ENCODE peak calls at places on chromosomes 11 and 22, in four cellular contexts. One of them, this sample, is unnamed. For H3K9me2 and H3K4me1, the result is how much of the 10 kb centered on the place peaks cover.

GRCh38 chr11:130001491-130002351 is 914 bp downstream of the PRDM10 start:
- DNase-seq in PC-9: peak
- DNase-seq in SK-N-SH: no peak
- DNase-seq in GM23338: peak
- DNase-seq in this sample: peak

GRCh38 chr22:44561139-44561840 is 63.3 kb upstream of the RTL6 start:
- DNase-seq in SK-N-SH: no peak
- DNase-seq in PC-9: no peak
- DNase-seq in GM23338: no peak
- DNase-seq in this sample: no peak

GRCh38 chr11:125305346-125305745 is 140.8 kb downstream of the PKNOX2 start:
- DNase-seq in PC-9: no peak
- DNase-seq in SK-N-SH: no peak
- DNase-seq in GM23338: peak
- DNase-seq in this sample: no peak

GRCh38 chr22:42919199-42919598 is 62.1 kb upstream of the ARFGAP3 start:
- DNase-seq in SK-N-SH: no peak
- DNase-seq in GM23338: no peak
- DNase-seq in PC-9: peak
- DNase-seq in this sample: no peak

GRCh38 chr11:30741039-30741550 is 154.9 kb upstream of the MPPED2 start:
- DNase-seq in SK-N-SH: no peak
- DNase-seq in GM23338: no peak
- DNase-seq in PC-9: no peak
- DNase-seq in this sample: peak

GRCh38 chr11:20493340-20493739 is 105.8 kb downstream of the PRMT3 start:
- DNase-seq in GM23338: no peak
- DNase-seq in PC-9: no peak
- DNase-seq in SK-N-SH: no peak
- DNase-seq in this sample: no peak

GRCh38 chr11:64713031-64713780 is 9.8 kb downstream of the NRXN2 start:
- DNase-seq in SK-N-SH: no peak
- DNase-seq in GM23338: peak
- DNase-seq in PC-9: no peak
- DNase-seq in this sample: peak

GRCh38 chr11:119726150-119726553 is 2.8 kb downstream of the NECTIN1 start:
- DNase-seq in PC-9: no peak
- DNase-seq in GM23338: no peak
- DNase-seq in SK-N-SH: no peak
- DNase-seq in this sample: no peak

GRCh38 chr11:66339163-66339675 is 3.0 kb upstream of the RIN1 start:
- DNase-seq in GM23338: no peak
- DNase-seq in SK-N-SH: no peak
- DNase-seq in PC-9: no peak
- DNase-seq in this sample: no peak

GRCh38 chr22:48226026-48227013 is 1463.9 kb downstream of the TBC1D22A start:
- DNase-seq in PC-9: no peak
- DNase-seq in GM23338: no peak
- DNase-seq in SK-N-SH: no peak
- DNase-seq in this sample: no peak

GRCh38 chr11:67691149-67691548 is 16.7 kb upstream of the ALDH3B2 start:
- DNase-seq in PC-9: peak
- DNase-seq in SK-N-SH: no peak
- DNase-seq in GM23338: no peak
- DNase-seq in this sample: no peak

GRCh38 chr11:44577231-44577834 is 11.9 kb downstream of the CD82 start:
- DNase-seq in SK-N-SH: peak
- DNase-seq in PC-9: peak
- DNase-seq in GM23338: no peak
- DNase-seq in this sample: no peak

GRCh38 chr11:1336836-1337646 is 27.6 kb upstream of the TOLLIP start:
- DNase-seq in SK-N-SH: peak
- DNase-seq in GM23338: peak
- DNase-seq in PC-9: no peak
- DNase-seq in this sample: peak

GRCh38 chr11:118206612-118207031 is 18.2 kb downstream of the JAML start:
- DNase-seq in SK-N-SH: no peak
- DNase-seq in PC-9: no peak
- DNase-seq in GM23338: no peak
- DNase-seq in this sample: no peak

GRCh38 chr11:125423247-125423849 is 72.7 kb downstream of the FEZ1 start:
- DNase-seq in PC-9: no peak
- DNase-seq in GM23338: peak
- DNase-seq in SK-N-SH: no peak
- DNase-seq in this sample: peak

GRCh38 chr22:18954333-18954732 is 18.2 kb upstream of the PRODH start:
- DNase-seq in GM23338: peak
- DNase-seq in SK-N-SH: peak
- DNase-seq in PC-9: no peak
- DNase-seq in this sample: peak

GRCh38 chr11:37574361-37574760 is 976.3 kb upstream of the RAG2 start:
- DNase-seq in SK-N-SH: no peak
- DNase-seq in PC-9: no peak
- DNase-seq in GM23338: no peak
- DNase-seq in this sample: no peak

GRCh38 chr22:48593551-48593950 is 1234.1 kb downstream of the BRD1 start:
- DNase-seq in SK-N-SH: no peak
- DNase-seq in GM23338: no peak
- DNase-seq in PC-9: no peak
- DNase-seq in this sample: no peak

GRCh38 chr11:64570341-64570740 is 20.7 kb upstream of the SLC22A12 start:
- DNase-seq in GM23338: no peak
- DNase-seq in PC-9: no peak
- DNase-seq in SK-N-SH: no peak
- DNase-seq in this sample: no peak

GRCh38 chr11:129279326-129280026 is 87.4 kb upstream of the ARHGAP32 start:
- DNase-seq in GM23338: peak
- DNase-seq in SK-N-SH: peak
- DNase-seq in PC-9: peak
- DNase-seq in this sample: peak

GRCh38 chr22:23164091-23164490 is 16.2 kb upstream of the BCR start:
- DNase-seq in SK-N-SH: no peak
- DNase-seq in GM23338: no peak
- DNase-seq in PC-9: no peak
- DNase-seq in this sample: no peak

GRCh38 chr22:41256254-41256897 is 15.6 kb upstream of the CHADL start:
- DNase-seq in SK-N-SH: no peak
- DNase-seq in PC-9: peak
- DNase-seq in GM23338: no peak
- DNase-seq in this sample: no peak

GRCh38 chr11:17544181-17544622 is at the start of gene USH1C:
- DNase-seq in PC-9: no peak
- DNase-seq in SK-N-SH: peak
- DNase-seq in GM23338: peak
- DNase-seq in this sample: peak

GRCh38 chr11:74310857-74311256 is 583 bp downstream of the P4HA3 start:
- DNase-seq in SK-N-SH: no peak
- DNase-seq in PC-9: no peak
- DNase-seq in GM23338: no peak
- DNase-seq in this sample: no peak

GRCh38 chr11:118217575-118217974 is 7.2 kb downstream of the JAML start:
- DNase-seq in GM23338: no peak
- DNase-seq in SK-N-SH: no peak
- DNase-seq in PC-9: no peak
- DNase-seq in this sample: no peak

GRCh38 chr11:123173040-123173855 is 21.8 kb downstream of the CLMP start:
- DNase-seq in GM23338: no peak
- DNase-seq in PC-9: peak
- DNase-seq in SK-N-SH: no peak
- DNase-seq in this sample: peak

GRCh38 chr11:44467931-44468330 is 97.5 kb upstream of the CD82 start:
- DNase-seq in GM23338: peak
- DNase-seq in SK-N-SH: no peak
- DNase-seq in PC-9: no peak
- DNase-seq in this sample: no peak

GRCh38 chr22:30205281-30206115 is 41.1 kb downstream of the LIF start:
- DNase-seq in PC-9: peak
- DNase-seq in SK-N-SH: peak
- DNase-seq in GM23338: no peak
- DNase-seq in this sample: peak

GRCh38 chr22:41642711-41643110 is 21.6 kb downstream of the XRCC6 start:
- DNase-seq in GM23338: no peak
- DNase-seq in PC-9: no peak
- DNase-seq in SK-N-SH: no peak
- DNase-seq in this sample: no peak

GRCh38 chr11:66727883-66728759 is 895 bp downstream of the SPTBN2 start:
- DNase-seq in SK-N-SH: peak
- DNase-seq in GM23338: peak
- DNase-seq in PC-9: no peak
- DNase-seq in this sample: peak

GRCh38 chr11:92657226-92657625 is 312.2 kb upstream of the MTNR1B start:
- DNase-seq in PC-9: no peak
- DNase-seq in GM23338: no peak
- DNase-seq in SK-N-SH: no peak
- DNase-seq in this sample: no peak
- H3K9me2 ChIP-seq in PC-9: under half
- H3K9me2 ChIP-seq in GM23338: under half
- H3K9me2 ChIP-seq in SK-N-SH: under half
- H3K9me2 ChIP-seq in this sample: under half

DNA sequence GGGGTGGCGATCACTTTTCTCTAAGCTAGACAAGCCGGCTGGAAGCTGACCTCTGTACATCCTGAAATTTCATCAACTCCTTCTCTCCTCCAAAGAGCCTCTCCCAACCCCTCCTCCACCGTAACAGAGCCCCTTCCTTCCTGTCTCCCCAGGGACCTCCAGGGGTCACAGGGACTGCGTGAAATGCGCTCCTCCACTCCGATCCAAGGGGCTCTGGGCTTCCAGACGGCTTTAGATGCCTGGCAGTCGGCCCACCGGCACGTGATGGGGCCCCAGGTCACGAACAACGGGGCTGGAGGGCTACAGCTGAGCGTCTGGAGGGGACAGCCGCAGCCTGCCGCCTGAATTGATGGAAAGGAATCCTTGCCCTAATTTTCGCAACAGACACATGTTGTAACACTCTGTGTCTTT is 264.1 kb downstream of the MN1 start:
- DNase-seq in SK-N-SH: no peak
- DNase-seq in GM23338: no peak
- DNase-seq in PC-9: no peak
- DNase-seq in this sample: no peak
- H3K27ac ChIP-seq in SK-N-SH: no peak
- H3K27ac ChIP-seq in GM23338: no peak
- H3K27ac ChIP-seq in PC-9: no peak
- H3K27ac ChIP-seq in this sample: peak

GRCh38 chr22:26589845-26590524 is at the start of gene TPST2:
- DNase-seq in PC-9: peak
- DNase-seq in SK-N-SH: peak
- DNase-seq in GM23338: peak
- DNase-seq in this sample: peak
- H3K4me1 ChIP-seq in PC-9: under half
- H3K4me1 ChIP-seq in SK-N-SH: under half
- H3K4me1 ChIP-seq in GM23338: under half
- H3K4me1 ChIP-seq in this sample: under half

GRCh38 chr11:103877221-103877620 is 159.2 kb upstream of the DDI1 start:
- DNase-seq in SK-N-SH: no peak
- DNase-seq in GM23338: no peak
- DNase-seq in PC-9: no peak
- DNase-seq in this sample: peak

GRCh38 chr11:103875855-103876510 is 160.5 kb upstream of the DDI1 start:
- DNase-seq in SK-N-SH: no peak
- DNase-seq in PC-9: no peak
- DNase-seq in GM23338: no peak
- DNase-seq in this sample: no peak

GRCh38 chr11:103870821-103871309 is 165.6 kb upstream of the DDI1 start:
- DNase-seq in GM23338: no peak
- DNase-seq in SK-N-SH: no peak
- DNase-seq in PC-9: no peak
- DNase-seq in this sample: peak

GRCh38 chr11:103871923-103872551 is 164.4 kb upstream of the DDI1 start:
- DNase-seq in GM23338: no peak
- DNase-seq in SK-N-SH: no peak
- DNase-seq in PC-9: no peak
- DNase-seq in this sample: no peak

GRCh38 chr11:103872748-103873147 is 163.7 kb upstream of the DDI1 start:
- DNase-seq in GM23338: no peak
- DNase-seq in PC-9: peak
- DNase-seq in SK-N-SH: no peak
- DNase-seq in this sample: no peak
- H3K9me2 ChIP-seq in GM23338: under half
- H3K9me2 ChIP-seq in PC-9: under half
- H3K9me2 ChIP-seq in SK-N-SH: under half
- H3K9me2 ChIP-seq in this sample: under half

DNA sequence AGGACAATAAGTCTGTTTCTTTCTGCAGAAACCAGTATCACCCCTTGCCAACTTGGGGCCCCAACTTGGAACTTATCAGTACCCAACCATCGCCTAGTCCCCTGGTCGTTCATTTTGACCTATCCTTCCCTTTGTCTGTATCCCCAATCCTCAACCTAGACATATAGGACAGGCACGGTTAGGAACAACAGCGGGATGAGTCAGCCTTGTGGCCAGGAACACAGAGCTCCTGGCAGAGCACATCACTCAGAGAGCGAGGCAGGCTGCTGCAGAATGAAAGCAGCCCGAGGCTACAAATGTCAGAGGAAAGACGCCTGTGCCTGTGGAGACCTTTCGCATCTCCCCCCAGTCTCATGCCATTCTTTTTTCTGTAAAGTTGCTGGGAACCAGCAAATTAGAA is 14.6 kb downstream of the DKK3 start:
- DNase-seq in PC-9: peak
- DNase-seq in GM23338: no peak
- DNase-seq in SK-N-SH: peak
- DNase-seq in this sample: peak
- H3K27ac ChIP-seq in PC-9: no peak
- H3K27ac ChIP-seq in GM23338: peak
- H3K27ac ChIP-seq in SK-N-SH: peak
- H3K27ac ChIP-seq in this sample: peak

DNA sequence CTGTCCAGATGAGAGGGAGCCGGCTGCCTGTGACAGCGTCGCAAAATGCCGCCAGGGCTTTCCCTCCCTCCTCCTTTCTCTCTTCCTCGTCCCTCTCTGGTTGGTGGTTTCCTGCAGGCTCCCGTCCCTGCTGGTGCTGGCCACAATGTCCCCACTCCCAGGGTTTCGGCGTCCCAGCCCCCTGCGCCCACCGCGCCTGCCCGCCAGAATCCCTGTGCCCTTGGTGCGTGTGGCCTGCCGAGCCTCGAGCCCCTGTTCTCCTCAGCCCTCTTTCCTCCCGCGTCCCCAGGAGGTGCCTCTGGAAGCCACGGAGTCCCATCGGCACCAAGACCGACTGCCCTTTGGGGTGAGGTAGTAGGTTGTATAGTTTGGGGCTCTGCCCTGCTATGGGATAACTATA is 37.9 kb upstream of the PPARA start:
- DNase-seq in PC-9: no peak
- DNase-seq in GM23338: no peak
- DNase-seq in SK-N-SH: no peak
- DNase-seq in this sample: no peak
- H3K4me1 ChIP-seq in PC-9: under half
- H3K4me1 ChIP-seq in GM23338: under half
- H3K4me1 ChIP-seq in SK-N-SH: half or more
- H3K4me1 ChIP-seq in this sample: under half

GRCh38 chr11:83938148-83938547 is 652.0 kb upstream of the CCDC90B start:
- DNase-seq in GM23338: no peak
- DNase-seq in PC-9: no peak
- DNase-seq in SK-N-SH: no peak
- DNase-seq in this sample: no peak
- H3K9me2 ChIP-seq in GM23338: under half
- H3K9me2 ChIP-seq in PC-9: under half
- H3K9me2 ChIP-seq in SK-N-SH: under half
- H3K9me2 ChIP-seq in this sample: under half

This sample was measured in hepatocyte.